ENCODE peak calls at places on chromosomes 12 and 14, in nine cellular contexts. One of them, this sample, is unnamed.

GRCh38 chr14:72745546-72745945 is 148.4 kb downstream of the DPF3 start:
- DNase-seq in choroid plexus epithelial cell: peak
- DNase-seq in GM20000: no peak
- DNase-seq in GM13977: no peak
- DNase-seq in CD4-positive, alpha-beta T cell: no peak
- DNase-seq in foreskin keratinocyte: peak
- DNase-seq in tibial artery: no peak
- DNase-seq in A549: no peak
- DNase-seq in gastrocnemius medialis: no peak
- DNase-seq in this sample: no peak

GRCh38 chr14:79758985-79759384 is 452.3 kb downstream of the DIO2 start:
- DNase-seq in choroid plexus epithelial cell: no peak
- DNase-seq in GM20000: no peak
- DNase-seq in GM13977: no peak
- DNase-seq in CD4-positive, alpha-beta T cell: no peak
- DNase-seq in foreskin keratinocyte: no peak
- DNase-seq in tibial artery: no peak
- DNase-seq in A549: no peak
- DNase-seq in gastrocnemius medialis: no peak
- DNase-seq in this sample: no peak

GRCh38 chr12:108289342-108290131 is 49.6 kb downstream of the CMKLR1 start:
- DNase-seq in choroid plexus epithelial cell: no peak
- DNase-seq in GM20000: no peak
- DNase-seq in GM13977: no peak
- DNase-seq in CD4-positive, alpha-beta T cell: no peak
- DNase-seq in foreskin keratinocyte: no peak
- DNase-seq in tibial artery: peak
- DNase-seq in A549: no peak
- DNase-seq in gastrocnemius medialis: peak
- DNase-seq in this sample: no peak

GRCh38 chr14:31953210-31953609 is 123.9 kb upstream of the ARHGAP5 start:
- DNase-seq in choroid plexus epithelial cell: no peak
- DNase-seq in GM20000: no peak
- DNase-seq in GM13977: no peak
- DNase-seq in CD4-positive, alpha-beta T cell: no peak
- DNase-seq in foreskin keratinocyte: no peak
- DNase-seq in tibial artery: no peak
- DNase-seq in A549: no peak
- DNase-seq in gastrocnemius medialis: no peak
- DNase-seq in this sample: no peak

GRCh38 chr12:6280053-6280469 is 30.4 kb upstream of the PLEKHG6 start:
- DNase-seq in choroid plexus epithelial cell: peak
- DNase-seq in GM20000: no peak
- DNase-seq in GM13977: no peak
- DNase-seq in CD4-positive, alpha-beta T cell: no peak
- DNase-seq in foreskin keratinocyte: peak
- DNase-seq in tibial artery: peak
- DNase-seq in A549: peak
- DNase-seq in gastrocnemius medialis: no peak
- DNase-seq in this sample: peak

GRCh38 chr12:43869184-43869583 is 33.3 kb downstream of the TMEM117 start:
- DNase-seq in choroid plexus epithelial cell: no peak
- DNase-seq in GM20000: no peak
- DNase-seq in GM13977: no peak
- DNase-seq in CD4-positive, alpha-beta T cell: no peak
- DNase-seq in foreskin keratinocyte: no peak
- DNase-seq in tibial artery: no peak
- DNase-seq in A549: no peak
- DNase-seq in gastrocnemius medialis: no peak
- DNase-seq in this sample: no peak

GRCh38 chr12:96466939-96467751 is 22.2 kb upstream of the CFAP54 start:
- DNase-seq in choroid plexus epithelial cell: no peak
- DNase-seq in GM20000: no peak
- DNase-seq in GM13977: no peak
- DNase-seq in CD4-positive, alpha-beta T cell: no peak
- DNase-seq in foreskin keratinocyte: peak
- DNase-seq in tibial artery: no peak
- DNase-seq in A549: no peak
- DNase-seq in gastrocnemius medialis: no peak
- DNase-seq in this sample: no peak

GRCh38 chr12:76866726-76867125 is 12.1 kb downstream of the CSRP2 start:
- DNase-seq in choroid plexus epithelial cell: peak
- DNase-seq in GM20000: no peak
- DNase-seq in GM13977: no peak
- DNase-seq in CD4-positive, alpha-beta T cell: no peak
- DNase-seq in foreskin keratinocyte: no peak
- DNase-seq in tibial artery: no peak
- DNase-seq in A549: no peak
- DNase-seq in gastrocnemius medialis: no peak
- DNase-seq in this sample: no peak

GRCh38 chr12:85626031-85626781 is 210.0 kb downstream of the RASSF9 start:
- DNase-seq in choroid plexus epithelial cell: peak
- DNase-seq in GM20000: no peak
- DNase-seq in GM13977: no peak
- DNase-seq in CD4-positive, alpha-beta T cell: no peak
- DNase-seq in foreskin keratinocyte: peak
- DNase-seq in tibial artery: no peak
- DNase-seq in A549: peak
- DNase-seq in gastrocnemius medialis: no peak
- DNase-seq in this sample: no peak

GRCh38 chr12:55850893-55851292 is 8.2 kb upstream of the MMP19 start:
- DNase-seq in choroid plexus epithelial cell: peak
- DNase-seq in GM20000: no peak
- DNase-seq in GM13977: no peak
- DNase-seq in CD4-positive, alpha-beta T cell: no peak
- DNase-seq in foreskin keratinocyte: no peak
- DNase-seq in tibial artery: peak
- DNase-seq in A549: no peak
- DNase-seq in gastrocnemius medialis: no peak
- DNase-seq in this sample: no peak

GRCh38 chr12:19129486-19130223 is at the start of gene PLEKHA5:
- DNase-seq in choroid plexus epithelial cell: peak
- DNase-seq in GM20000: peak
- DNase-seq in GM13977: peak
- DNase-seq in CD4-positive, alpha-beta T cell: peak
- DNase-seq in foreskin keratinocyte: peak
- DNase-seq in tibial artery: peak
- DNase-seq in A549: peak
- DNase-seq in gastrocnemius medialis: peak
- DNase-seq in this sample: peak

GRCh38 chr12:52254180-52254964 is 20.1 kb upstream of the KRT86 start:
- DNase-seq in choroid plexus epithelial cell: no peak
- DNase-seq in GM20000: peak
- DNase-seq in GM13977: peak
- DNase-seq in CD4-positive, alpha-beta T cell: no peak
- DNase-seq in foreskin keratinocyte: no peak
- DNase-seq in tibial artery: peak
- DNase-seq in A549: peak
- DNase-seq in gastrocnemius medialis: no peak
- DNase-seq in this sample: no peak

GRCh38 chr12:130413909-130414308 is 76.2 kb downstream of the PIWIL1 start:
- DNase-seq in choroid plexus epithelial cell: no peak
- DNase-seq in GM20000: no peak
- DNase-seq in GM13977: no peak
- DNase-seq in CD4-positive, alpha-beta T cell: no peak
- DNase-seq in foreskin keratinocyte: no peak
- DNase-seq in tibial artery: no peak
- DNase-seq in A549: no peak
- DNase-seq in gastrocnemius medialis: no peak
- DNase-seq in this sample: no peak

GRCh38 chr12:115037830-115038229 is 353.9 kb upstream of the TBX3 start:
- DNase-seq in choroid plexus epithelial cell: peak
- DNase-seq in GM20000: no peak
- DNase-seq in GM13977: no peak
- DNase-seq in CD4-positive, alpha-beta T cell: no peak
- DNase-seq in foreskin keratinocyte: no peak
- DNase-seq in tibial artery: no peak
- DNase-seq in A549: no peak
- DNase-seq in gastrocnemius medialis: no peak
- DNase-seq in this sample: no peak

GRCh38 chr12:123095074-123095694 is 55.7 kb downstream of the PITPNM2 start:
- DNase-seq in choroid plexus epithelial cell: no peak
- DNase-seq in GM20000: no peak
- DNase-seq in GM13977: no peak
- DNase-seq in CD4-positive, alpha-beta T cell: no peak
- DNase-seq in foreskin keratinocyte: no peak
- DNase-seq in tibial artery: no peak
- DNase-seq in A549: no peak
- DNase-seq in gastrocnemius medialis: no peak
- DNase-seq in this sample: no peak

GRCh38 chr14:99273025-99273723 is 1.2 kb upstream of the BCL11B start:
- DNase-seq in choroid plexus epithelial cell: no peak
- DNase-seq in GM20000: peak
- DNase-seq in GM13977: peak
- DNase-seq in CD4-positive, alpha-beta T cell: no peak
- DNase-seq in foreskin keratinocyte: peak
- DNase-seq in tibial artery: no peak
- DNase-seq in A549: peak
- DNase-seq in gastrocnemius medialis: no peak
- DNase-seq in this sample: no peak
- TF ChIP-seq CTCF in choroid plexus epithelial cell: no peak
- TF ChIP-seq CTCF in GM20000: no peak
- TF ChIP-seq CTCF in GM13977: no peak
- TF ChIP-seq CTCF in CD4-positive, alpha-beta T cell: no peak
- TF ChIP-seq CTCF in foreskin keratinocyte: no peak
- TF ChIP-seq CTCF in tibial artery: no peak
- TF ChIP-seq CTCF in A549: no peak
- TF ChIP-seq CTCF in gastrocnemius medialis: no peak
- TF ChIP-seq CTCF in this sample: no peak

DNA sequence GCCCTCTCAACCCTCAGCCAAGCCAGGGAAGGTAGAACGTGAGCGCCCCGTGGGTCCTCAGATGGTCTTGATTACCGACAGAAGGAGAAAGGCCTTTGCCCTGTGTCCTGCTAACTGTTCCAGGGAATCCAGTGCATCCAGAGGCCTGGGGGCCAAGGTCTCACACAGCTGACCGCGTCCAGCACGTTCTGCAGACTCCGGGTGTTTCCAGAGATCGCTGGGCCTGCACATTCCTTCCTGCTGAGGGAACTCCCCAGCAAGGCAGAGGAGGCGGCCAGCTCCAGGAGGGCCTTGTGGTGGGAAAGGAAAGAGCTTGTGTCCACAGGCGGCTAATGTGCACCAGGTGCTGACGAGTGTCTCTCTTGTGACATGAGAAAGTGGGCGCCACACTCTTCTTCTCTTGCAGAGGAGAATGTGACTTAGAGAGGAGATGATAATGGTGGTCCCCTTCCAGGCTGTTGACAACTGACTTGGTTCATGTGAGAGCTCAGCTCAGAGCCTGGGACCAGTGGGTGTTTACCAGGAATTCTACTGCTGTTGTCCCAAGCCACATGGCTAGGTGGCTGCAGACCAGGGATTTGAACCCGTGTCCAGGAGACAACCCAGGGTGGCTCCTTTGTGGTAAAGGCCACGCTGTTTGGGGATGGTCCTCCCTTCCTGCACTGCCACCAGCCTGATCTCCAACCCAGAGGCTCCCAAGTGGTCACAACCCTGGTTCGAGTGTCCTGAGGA is 46.8 kb upstream of the DLK1 start:
- DNase-seq in choroid plexus epithelial cell: peak
- DNase-seq in GM20000: no peak
- DNase-seq in GM13977: no peak
- DNase-seq in CD4-positive, alpha-beta T cell: no peak
- DNase-seq in foreskin keratinocyte: no peak
- DNase-seq in tibial artery: no peak
- DNase-seq in A549: no peak
- DNase-seq in gastrocnemius medialis: no peak
- DNase-seq in this sample: no peak
- TF ChIP-seq CTCF in choroid plexus epithelial cell: peak
- TF ChIP-seq CTCF in GM20000: no peak
- TF ChIP-seq CTCF in GM13977: no peak
- TF ChIP-seq CTCF in CD4-positive, alpha-beta T cell: no peak
- TF ChIP-seq CTCF in foreskin keratinocyte: no peak
- TF ChIP-seq CTCF in tibial artery: no peak
- TF ChIP-seq CTCF in A549: no peak
- TF ChIP-seq CTCF in gastrocnemius medialis: no peak
- TF ChIP-seq CTCF in this sample: no peak

GRCh38 chr14:52275372-52275771 is 7.9 kb downstream of the PTGDR start:
- DNase-seq in choroid plexus epithelial cell: no peak
- DNase-seq in GM20000: no peak
- DNase-seq in GM13977: no peak
- DNase-seq in CD4-positive, alpha-beta T cell: no peak
- DNase-seq in foreskin keratinocyte: no peak
- DNase-seq in tibial artery: no peak
- DNase-seq in A549: no peak
- DNase-seq in gastrocnemius medialis: no peak
- DNase-seq in this sample: no peak

GRCh38 chr14:52271538-52271937 is 4.0 kb downstream of the PTGDR start:
- DNase-seq in choroid plexus epithelial cell: no peak
- DNase-seq in GM20000: no peak
- DNase-seq in GM13977: no peak
- DNase-seq in CD4-positive, alpha-beta T cell: no peak
- DNase-seq in foreskin keratinocyte: no peak
- DNase-seq in tibial artery: no peak
- DNase-seq in A549: no peak
- DNase-seq in gastrocnemius medialis: no peak
- DNase-seq in this sample: no peak

GRCh38 chr14:52269100-52269499 is 1.6 kb downstream of the PTGDR start:
- DNase-seq in choroid plexus epithelial cell: no peak
- DNase-seq in GM20000: no peak
- DNase-seq in GM13977: no peak
- DNase-seq in CD4-positive, alpha-beta T cell: no peak
- DNase-seq in foreskin keratinocyte: no peak
- DNase-seq in tibial artery: no peak
- DNase-seq in A549: no peak
- DNase-seq in gastrocnemius medialis: no peak
- DNase-seq in this sample: no peak

GRCh38 chr14:52268191-52269061 is 928 bp downstream of the PTGDR start:
- DNase-seq in choroid plexus epithelial cell: peak
- DNase-seq in GM20000: no peak
- DNase-seq in GM13977: no peak
- DNase-seq in CD4-positive, alpha-beta T cell: peak
- DNase-seq in foreskin keratinocyte: no peak
- DNase-seq in tibial artery: peak
- DNase-seq in A549: no peak
- DNase-seq in gastrocnemius medialis: no peak
- DNase-seq in this sample: no peak

DNA sequence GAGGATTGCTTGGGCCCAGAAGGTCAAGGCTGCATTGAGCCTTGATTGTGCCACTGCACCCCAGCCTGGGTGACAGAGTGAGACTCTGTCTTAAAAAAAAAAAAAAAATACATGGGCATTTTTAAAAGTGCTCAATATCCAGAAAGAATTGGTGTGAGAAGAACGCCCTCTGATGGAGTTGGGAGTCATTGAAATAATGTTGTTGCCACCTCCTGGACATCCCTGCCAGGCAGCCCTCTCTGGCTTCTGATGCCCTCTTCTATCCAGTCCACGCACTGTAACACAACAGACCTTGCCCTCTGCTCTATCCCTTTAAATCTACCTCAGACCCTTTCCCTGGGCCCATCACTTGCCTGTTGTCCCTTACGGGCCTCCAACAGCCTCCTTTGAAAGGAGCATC is 4.9 kb downstream of the PTGDR start:
- DNase-seq in choroid plexus epithelial cell: peak
- DNase-seq in GM20000: peak
- DNase-seq in GM13977: peak
- DNase-seq in CD4-positive, alpha-beta T cell: no peak
- DNase-seq in foreskin keratinocyte: no peak
- DNase-seq in tibial artery: no peak
- DNase-seq in A549: peak
- DNase-seq in gastrocnemius medialis: no peak
- DNase-seq in this sample: no peak
- TF ChIP-seq CTCF in choroid plexus epithelial cell: peak
- TF ChIP-seq CTCF in GM20000: no peak
- TF ChIP-seq CTCF in GM13977: peak
- TF ChIP-seq CTCF in CD4-positive, alpha-beta T cell: no peak
- TF ChIP-seq CTCF in foreskin keratinocyte: peak
- TF ChIP-seq CTCF in tibial artery: no peak
- TF ChIP-seq CTCF in A549: peak
- TF ChIP-seq CTCF in gastrocnemius medialis: no peak
- TF ChIP-seq CTCF in this sample: no peak

GRCh38 chr14:38605193-38606114 is 349.6 kb upstream of the CLEC14A start:
- DNase-seq in choroid plexus epithelial cell: peak
- DNase-seq in GM20000: no peak
- DNase-seq in GM13977: no peak
- DNase-seq in CD4-positive, alpha-beta T cell: no peak
- DNase-seq in foreskin keratinocyte: no peak
- DNase-seq in tibial artery: no peak
- DNase-seq in A549: no peak
- DNase-seq in gastrocnemius medialis: no peak
- DNase-seq in this sample: no peak
- TF ChIP-seq CTCF in choroid plexus epithelial cell: no peak
- TF ChIP-seq CTCF in GM20000: no peak
- TF ChIP-seq CTCF in GM13977: no peak
- TF ChIP-seq CTCF in CD4-positive, alpha-beta T cell: no peak
- TF ChIP-seq CTCF in foreskin keratinocyte: no peak
- TF ChIP-seq CTCF in tibial artery: no peak
- TF ChIP-seq CTCF in A549: no peak
- TF ChIP-seq CTCF in gastrocnemius medialis: no peak
- TF ChIP-seq CTCF in this sample: no peak